ENCODE peak calls at places on chromosome 16, in six cellular contexts. U is OCI-LY7; Z is thoracic aorta; O is trophoblast cell; B is Peyer's patch; J is CD8-positive, alpha-beta T cell. H is an unnamed sample.
A peak's percentile ranks its signal among the peaks of the same experiment; 100 is the strongest.

GRCh38 chr16:21277045-21277926 is 804 bp downstream of the CRYM start:
- DNase-seq in O (no peak), J (no peak), Z (no peak), B (no peak), U (no peak), H (no peak)

GRCh38 chr16:2475413-2476344 is 752 bp downstream of the TBC1D24 start:
- DNase-seq in U (peak; percentile 62), O (peak; percentile 50), J (peak; percentile 65), Z (no peak), B (no peak), H (peak; percentile 42)

GRCh38 chr16:29745853-29746345 is at the start of gene C16orf54:
- DNase-seq in Z (no peak), O (peak; percentile 19), J (peak; percentile 95), B (peak; percentile 96), U (no peak), H (peak; percentile 97)

GRCh38 chr16:88894681-88895300 is 28.3 kb upstream of the PABPN1L start:
- DNase-seq in U (no peak), J (no peak), Z (no peak), B (no peak), O (no peak), H (no peak)

GRCh38 chr16:17138801-17139200 is 332.0 kb downstream of the XYLT1 start:
- DNase-seq in B (no peak), U (no peak), Z (no peak), J (no peak), O (no peak), H (no peak)

GRCh38 chr16:31092330-31092729 is 2.3 kb downstream of the VKORC1 start:
- DNase-seq in J (no peak), B (no peak), O (no peak), Z (no peak), U (no peak), H (no peak)

GRCh38 chr16:19238386-19238785 is 47.1 kb upstream of the CLEC19A start:
- DNase-seq in B (no peak), J (no peak), U (no peak), Z (no peak), O (no peak), H (no peak)

GRCh38 chr16:89369266-89369895 is 121.0 kb downstream of the ANKRD11 start:
- DNase-seq in U (no peak), B (no peak), J (no peak), Z (no peak), O (no peak), H (no peak)

GRCh38 chr16:31010539-31010938 is at the start of gene STX1B:
- DNase-seq in B (peak; percentile 57), O (no peak), U (no peak), Z (no peak), J (peak; percentile 73), H (peak; percentile 24)

GRCh38 chr16:641326-642188 is at the start of gene MCRIP2:
- DNase-seq in O (peak; percentile 79), Z (no peak), B (peak; percentile 94), J (peak; percentile 77), U (peak; percentile 85), H (peak; percentile 58)

GRCh38 chr16:60641067-60641466 is 1395.2 kb downstream of the CDH8 start:
- DNase-seq in Z (no peak), J (no peak), B (no peak), O (no peak), U (no peak), H (no peak)

GRCh38 chr16:13421726-13422125 is 498.2 kb upstream of the ERCC4 start:
- DNase-seq in O (no peak), B (no peak), J (no peak), Z (no peak), U (peak; percentile 21), H (no peak)

GRCh38 chr16:73268311-73268997 is 220.5 kb upstream of the ZFHX3 start:
- DNase-seq in B (no peak), O (no peak), U (no peak), Z (no peak), J (no peak), H (no peak)

GRCh38 chr16:82935781-82936180 is 309.0 kb downstream of the CDH13 start:
- DNase-seq in O (no peak), U (peak; percentile 7), B (no peak), Z (no peak), J (no peak), H (no peak)

GRCh38 chr16:66619036-66619435 is 14.5 kb downstream of the CMTM3 start:
- DNase-seq in U (no peak), J (no peak), Z (no peak), O (no peak), B (no peak), H (no peak)

GRCh38 chr16:86231321-86231995 is 278.9 kb upstream of the FOXF1 start:
- DNase-seq in U (no peak), Z (no peak), B (peak; percentile 41), O (no peak), J (no peak), H (no peak)

GRCh38 chr16:369866-370436 is 387 bp downstream of the MRPL28 start:
- DNase-seq in B (no peak), Z (no peak), J (no peak), O (peak; percentile 43), U (no peak), H (no peak)

GRCh38 chr16:66103245-66103644 is 263.2 kb upstream of the CDH5 start:
- DNase-seq in O (peak; percentile 46), B (no peak), Z (no peak), J (no peak), U (no peak), H (no peak)

GRCh38 chr16:14307623-14308356 is 236.7 kb downstream of the MRTFB start:
- DNase-seq in U (peak; percentile 53), Z (no peak), J (no peak), O (peak; percentile 52), B (no peak), H (no peak)

GRCh38 chr16:86217891-86218270 is 292.4 kb upstream of the FOXF1 start:
- DNase-seq in O (no peak), U (no peak), J (no peak), B (no peak), Z (no peak), H (no peak)

GRCh38 chr16:85498607-85499006 is 114.5 kb upstream of the GSE1 start:
- DNase-seq in U (peak; percentile 49), B (peak; percentile 77), Z (no peak), J (no peak), O (no peak), H (no peak)

GRCh38 chr16:12661656-12662172 is 142.0 kb downstream of the CPPED1 start:
- DNase-seq in U (peak; percentile 65), Z (no peak), B (no peak), O (peak; percentile 72), J (no peak), H (peak; percentile 28)

GRCh38 chr16:3065069-3065741 is at the start of gene IL32:
- DNase-seq in O (peak; percentile 47), Z (no peak), U (no peak), B (peak; percentile 91), J (peak; percentile 85), H (peak; percentile 92)

GRCh38 chr16:88999457-89000206 is 22.6 kb upstream of the CBFA2T3 start:
- DNase-seq in O (no peak), Z (no peak), U (peak; percentile 44), J (no peak), B (peak; percentile 62), H (peak; percentile 9)

GRCh38 chr16:80467961-80468360 is 72.8 kb upstream of the DYNLRB2 start:
- DNase-seq in Z (no peak), J (no peak), U (no peak), B (no peak), O (no peak), H (no peak)

GRCh38 chr16:8735574-8735973 is 61.2 kb downstream of the ABAT start:
- DNase-seq in J (no peak), O (no peak), U (no peak), Z (no peak), B (peak; percentile 28), H (no peak)

GRCh38 chr16:22789281-22789945 is 24.5 kb upstream of the HS3ST2 start:
- DNase-seq in O (peak; percentile 72), B (no peak), J (no peak), Z (no peak), U (no peak), H (no peak)

GRCh38 chr16:69311533-69312388 is 611 bp downstream of the VPS4A start:
- DNase-seq in U (peak; percentile 67), O (peak; percentile 25), J (no peak), Z (no peak), B (peak; percentile 66), H (no peak)

GRCh38 chr16:22198547-22199293 is 7.4 kb upstream of the EEF2K start:
- DNase-seq in O (no peak), Z (no peak), U (peak; percentile 46), B (no peak), J (no peak), H (no peak)

GRCh38 chr16:89448656-89449055 is 41.7 kb downstream of the ANKRD11 start:
- DNase-seq in J (no peak), Z (no peak), U (no peak), O (peak; percentile 81), B (peak; percentile 74), H (no peak)

GRCh38 chr16:1422076-1422475 is 1.5 kb upstream of the UQCC4 start:
- DNase-seq in B (no peak), J (no peak), Z (no peak), O (peak; percentile 54), U (no peak), H (no peak)

GRCh38 chr16:67976205-67976604 is 4.1 kb downstream of the DPEP3 start:
- DNase-seq in Z (no peak), O (no peak), U (no peak), B (no peak), J (no peak), H (no peak)
- H3K4me3 ChIP-seq in Z (no peak overlapping the region), O (no peak overlapping the region), U (no peak overlapping the region), B (no peak overlapping the region), J (no peak overlapping the region), H (no peak overlapping the region)

GRCh38 chr16:74657873-74658642 is 8.6 kb downstream of the RFWD3 start:
- DNase-seq in O (no peak), B (no peak), J (no peak), Z (no peak), U (no peak), H (no peak)
- H3K4me1 ChIP-seq in O (peaks cover 3% of the 10 kb centered on the region), B (no peaks in the 10 kb centered on the region), J (peaks cover 46% of the 10 kb centered on the region), Z (peaks cover 3% of the 10 kb centered on the region), U (peaks cover 37% of the 10 kb centered on the region), H (peaks cover 44% of the 10 kb centered on the region)

GRCh38 chr16:79013004-79013403 is 587.5 kb downstream of the MAF start:
- DNase-seq in Z (no peak), U (no peak), B (no peak), J (no peak), O (no peak), H (no peak)
- H3K4me3 ChIP-seq in Z (no peak overlapping the region), U (no peak overlapping the region), B (no peak overlapping the region), J (no peak overlapping the region), O (no peak overlapping the region), H (no peak overlapping the region)

DNA sequence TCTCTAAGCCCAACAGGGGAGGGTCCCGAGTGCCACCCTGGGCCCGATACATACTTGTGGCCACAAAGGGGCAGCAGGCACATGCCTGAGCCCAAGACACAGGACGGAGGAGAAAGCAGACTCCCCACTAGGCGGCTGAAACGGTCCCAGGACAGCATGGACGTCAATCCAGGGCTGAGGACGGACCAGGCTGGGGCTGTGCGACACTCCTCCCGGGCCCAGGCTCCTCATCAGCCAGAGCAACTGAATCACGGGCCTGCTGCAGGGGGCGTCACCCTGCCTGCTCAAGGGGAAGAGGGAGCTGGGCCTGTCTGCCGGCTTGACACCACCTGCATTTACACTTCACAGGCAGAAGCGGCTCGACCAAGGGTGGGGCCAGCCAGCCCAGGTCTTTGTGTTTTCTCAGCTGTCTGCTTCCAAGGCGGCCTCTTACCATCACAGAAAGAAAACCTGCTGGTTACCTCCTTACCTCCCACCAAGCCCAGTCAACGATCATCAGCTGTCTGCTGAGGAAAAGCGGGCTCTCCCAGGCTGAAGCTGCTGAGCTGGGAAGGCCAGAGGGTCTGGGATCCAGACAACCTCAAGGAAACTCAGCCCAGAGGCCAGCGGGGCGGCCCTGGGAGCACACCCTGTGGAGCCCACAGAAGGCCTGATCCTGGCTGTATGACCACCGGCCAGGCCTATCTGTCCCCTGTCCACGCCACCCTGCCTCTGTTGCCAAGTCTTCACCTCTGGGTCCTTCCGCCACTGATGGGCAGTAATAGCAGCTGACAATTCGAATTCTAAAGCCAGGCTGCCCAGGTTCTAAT is 26.4 kb downstream of the KIFC3 start:
- DNase-seq in O (peak; percentile 12), B (peak; percentile 59), J (no peak), U (no peak), Z (no peak), H (no peak)
- H3K4me1 ChIP-seq in O (peaks cover 7% of the 10 kb centered on the region), B (no peaks in the 10 kb centered on the region), J (no peaks in the 10 kb centered on the region), U (no peaks in the 10 kb centered on the region), Z (no peaks in the 10 kb centered on the region), H (no peaks in the 10 kb centered on the region)

H was measured in CD4-positive, CD25-positive, alpha-beta regulatory T cell.